ENCODE peak calls at places on chromosomes 3 and 15, in five cellular contexts. H is GM12892, Q is GM12878, C is HepG2, U is K562. E is an unnamed sample.

GRCh38 chr3:161851941-161852566 is 355.4 kb downstream of the OTOL1 start:
- DNase-seq in H (peak; percentile 1), Q (peak; percentile 8), C (peak; percentile 36), U (peak; percentile 25), E (peak; percentile 5)

GRCh38 chr3:23987376-23987775 is 42.3 kb downstream of the NR1D2 start:
- DNase-seq in H (no peak), Q (no peak), C (no peak), U (no peak), E (no peak)

GRCh38 chr3:9074079-9074478 is 110.8 kb upstream of the RAD18 start:
- DNase-seq in H (no peak), Q (no peak), C (no peak), U (no peak), E (no peak)

GRCh38 chr15:70323111-70323851 is 225.6 kb upstream of the TLE3 start:
- DNase-seq in H (no peak), Q (no peak), C (no peak), U (no peak), E (no peak)

GRCh38 chr3:143348486-143349327 is 229.1 kb downstream of the CHST2 start:
- DNase-seq in H (no peak), Q (no peak), C (no peak), U (peak; percentile 29), E (no peak)

GRCh38 chr15:28960979-28961378 is 75.2 kb downstream of the APBA2 start:
- DNase-seq in H (no peak), Q (no peak), C (no peak), U (no peak), E (no peak)

GRCh38 chr3:172089250-172089649 is 49.9 kb downstream of the FNDC3B start:
- DNase-seq in H (no peak), Q (no peak), C (no peak), U (no peak), E (no peak)

GRCh38 chr3:149342413-149343340 is 9.2 kb upstream of the TM4SF18 start:
- DNase-seq in H (no peak), Q (no peak), C (no peak), U (no peak), E (no peak)

GRCh38 chr3:144033235-144033579 is 61.6 kb downstream of the DIPK2A start:
- DNase-seq in H (no peak), Q (no peak), C (no peak), U (no peak), E (no peak)

GRCh38 chr3:15887261-15887660 is 89.5 kb upstream of the ANKRD28 start:
- DNase-seq in H (no peak), Q (no peak), C (no peak), U (no peak), E (no peak)

GRCh38 chr15:70855764-70856163 is 1.8 kb upstream of the LARP6 start:
- DNase-seq in H (no peak), Q (peak; percentile 39), C (no peak), U (no peak), E (peak; percentile 26)

GRCh38 chr3:52136513-52136912 is 17.7 kb downstream of the POC1A start:
- DNase-seq in H (no peak), Q (no peak), C (no peak), U (no peak), E (no peak)

GRCh38 chr15:98330258-98330657 is 318.1 kb upstream of the IGF1R start:
- DNase-seq in H (no peak), Q (no peak), C (no peak), U (no peak), E (no peak)

GRCh38 chr3:188950832-188951489 is 220.8 kb upstream of the TPRG1 start:
- DNase-seq in H (no peak), Q (no peak), C (peak; percentile 60), U (no peak), E (no peak)

GRCh38 chr3:197540961-197541377 is 14.8 kb downstream of the BDH1 start:
- DNase-seq in H (no peak), Q (no peak), C (no peak), U (no peak), E (no peak)

GRCh38 chr3:13281657-13282527 is 138.2 kb downstream of the NUP210 start:
- DNase-seq in H (no peak), Q (no peak), C (peak; percentile 69), U (peak; percentile 62), E (no peak)

GRCh38 chr15:56047354-56047753 is 53.9 kb upstream of the NEDD4 start:
- DNase-seq in H (no peak), Q (no peak), C (no peak), U (no peak), E (no peak)

GRCh38 chr3:187669675-187670504 is at the start of gene SST:
- DNase-seq in H (no peak), Q (no peak), C (peak; percentile 16), U (no peak), E (no peak)

GRCh38 chr3:64327039-64327804 is 102.0 kb upstream of the PRICKLE2 start:
- DNase-seq in H (no peak), Q (no peak), C (no peak), U (peak; percentile 6), E (no peak)

GRCh38 chr3:13654330-13655073 is 105.6 kb downstream of the FBLN2 start:
- DNase-seq in H (no peak), Q (no peak), C (no peak), U (peak; percentile 49), E (no peak)

GRCh38 chr15:42194502-42194901 is 13.6 kb downstream of the VPS39 start:
- DNase-seq in H (no peak), Q (no peak), C (peak; percentile 82), U (no peak), E (no peak)

GRCh38 chr3:14428087-14429067 is 26.0 kb downstream of the SLC6A6 start:
- DNase-seq in H (no peak), Q (no peak), C (no peak), U (no peak), E (no peak)

GRCh38 chr15:49844390-49844789 is 223.5 kb downstream of the DTWD1 start:
- DNase-seq in H (no peak), Q (no peak), C (peak; percentile 35), U (no peak), E (no peak)

GRCh38 chr15:63107895-63108546 is 13.6 kb upstream of the LACTB start:
- DNase-seq in H (no peak), Q (no peak), C (peak; percentile 98), U (no peak), E (no peak)

GRCh38 chr15:34969340-34970097 is at the start of gene AQR:
- DNase-seq in H (peak; percentile 87), Q (peak; percentile 87), C (peak; percentile 96), U (peak; percentile 86), E (peak; percentile 78)

GRCh38 chr15:74272812-74273211 is 36.7 kb downstream of the CCDC33 start:
- DNase-seq in H (no peak), Q (no peak), C (no peak), U (no peak), E (no peak)

GRCh38 chr15:71202712-71203111 is 87.4 kb downstream of the THSD4 start:
- DNase-seq in H (no peak), Q (no peak), C (no peak), U (no peak), E (no peak)

GRCh38 chr15:50262533-50262932 is 3.0 kb downstream of the HDC start:
- DNase-seq in H (no peak), Q (no peak), C (no peak), U (no peak), E (no peak)

GRCh38 chr15:45522931-45523331 is 376 bp upstream of the SLC30A4 start:
- DNase-seq in H (no peak), Q (no peak), C (no peak), U (no peak), E (no peak)

GRCh38 chr3:67468511-67468910 is 185.9 kb downstream of the SUCLG2 start:
- DNase-seq in H (no peak), Q (no peak), C (no peak), U (no peak), E (no peak)
- TF ChIP-seq TAF1 in H (no peak), Q (no peak), C (no peak), U (no peak), E (no peak)

DNA sequence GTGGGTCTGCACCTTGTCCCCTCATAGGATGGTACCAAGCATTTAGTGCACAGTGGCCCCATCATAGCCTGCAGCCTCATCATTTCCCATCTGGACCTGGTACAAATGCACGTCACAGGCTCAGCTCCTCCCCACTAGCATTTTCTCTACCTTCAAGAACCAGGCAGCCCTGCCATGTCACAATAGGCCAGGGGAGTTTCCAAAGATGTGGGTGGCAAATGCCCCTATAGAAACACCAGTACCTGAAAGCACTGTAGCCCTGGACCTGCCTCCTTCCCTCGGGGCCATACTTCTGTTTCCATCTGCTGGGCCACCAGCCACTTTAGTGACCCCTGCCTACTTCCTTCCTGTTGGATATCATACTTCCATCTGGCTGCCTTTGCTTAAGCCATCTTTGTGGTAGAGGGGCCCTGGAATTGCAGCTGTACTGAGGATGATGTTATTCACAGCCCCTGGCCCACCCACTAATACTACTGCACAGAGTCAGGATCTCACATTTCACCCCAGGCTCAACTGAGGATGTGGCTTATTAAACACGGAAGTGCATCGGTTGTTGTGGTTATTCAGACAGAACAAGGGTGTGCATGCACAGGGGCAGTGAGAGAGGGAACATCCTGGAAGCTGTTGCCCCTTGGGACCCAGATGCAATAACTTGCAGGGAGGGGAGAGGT is 3.8 kb downstream of the TCTA start:
- DNase-seq in H (no peak), Q (peak; percentile 57), C (no peak), U (no peak), E (peak; percentile 54)
- TF ChIP-seq POLR2AphosphoS5 in H (peak; percentile 20), Q (no peak), C (no peak), U (no peak), E (no peak)

GRCh38 chr15:58736244-58736643 is 13.3 kb downstream of the ADAM10 start:
- DNase-seq in H (no peak), Q (no peak), C (no peak), U (no peak), E (no peak)

GRCh38 chr15:58726867-58727266 is 22.6 kb downstream of the ADAM10 start:
- DNase-seq in H (no peak), Q (no peak), C (no peak), U (no peak), E (no peak)

GRCh38 chr15:58732620-58733363 is 16.7 kb downstream of the ADAM10 start:
- DNase-seq in H (no peak), Q (no peak), C (no peak), U (no peak), E (no peak)

GRCh38 chr15:58734859-58735258 is 14.6 kb downstream of the ADAM10 start:
- DNase-seq in H (no peak), Q (no peak), C (no peak), U (no peak), E (no peak)

DNA sequence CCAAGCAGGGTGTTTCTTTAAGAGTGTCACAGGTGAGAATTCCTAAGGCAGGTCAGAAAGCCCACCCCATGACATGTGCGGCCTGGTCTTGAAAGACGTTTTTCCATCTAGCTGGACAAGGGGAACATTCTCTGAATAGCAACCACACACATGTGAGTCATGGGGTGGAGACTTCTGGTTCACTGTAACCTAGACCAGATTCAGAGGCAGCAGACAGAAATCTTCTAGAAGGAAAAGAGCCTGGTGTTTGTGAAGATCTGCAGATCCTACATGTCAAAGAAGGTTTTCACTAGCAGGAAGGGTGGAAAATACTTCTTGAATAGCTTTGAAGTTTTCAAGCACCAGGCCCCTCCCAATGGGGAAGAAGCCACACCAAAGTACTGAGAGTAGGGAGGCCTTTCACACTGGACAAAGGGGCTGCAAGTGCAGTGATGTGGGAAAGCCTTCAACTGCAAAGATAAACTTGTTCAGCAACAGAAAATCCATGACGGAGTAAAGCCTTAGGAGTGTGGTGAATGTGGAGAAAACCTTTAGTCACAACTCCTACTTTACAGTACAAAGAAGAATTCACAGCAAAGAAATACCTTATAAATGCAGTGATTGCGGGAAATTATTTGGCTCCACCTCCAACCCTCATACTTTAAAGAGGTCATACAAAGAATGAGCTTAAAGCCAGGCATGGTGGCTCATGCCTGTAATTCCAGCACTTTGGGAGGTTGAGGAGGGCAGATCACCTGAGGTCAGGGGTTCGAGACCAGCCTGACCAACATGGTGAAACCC is 17.6 kb downstream of the ADAM10 start:
- DNase-seq in H (no peak), Q (no peak), C (no peak), U (peak; percentile 15), E (no peak)
- TF ChIP-seq TAF1 in H (no peak), Q (no peak), C (no peak), U (no peak), E (no peak)

GRCh38 chr15:96158938-96159337 is 171.6 kb upstream of the NR2F2 start:
- DNase-seq in H (no peak), Q (no peak), C (peak; percentile 30), U (no peak), E (no peak)
- TF ChIP-seq POLR2AphosphoS5 in H (no peak), Q (no peak), C (no peak), U (no peak), E (no peak)

E was measured in GM12891.